ENCODE peak calls at places on chromosomes 1 and 21, in five cellular contexts. W, C, P, L and Q are unnamed samples.

GRCh38 chr21:35942211-35943144 is 117.8 kb downstream of the SETD4 start:
- DNase-seq in W (no peak), C (no peak), P (no peak), L (no peak), Q (peak; percentile 28)

GRCh38 chr1:220335668-220336067 is 63.4 kb upstream of the RAB3GAP2 start:
- DNase-seq in W (peak; percentile 70), C (no peak), P (no peak), L (no peak), Q (no peak)

GRCh38 chr1:94045465-94046056 is 75.4 kb downstream of the ABCA4 start:
- DNase-seq in W (peak; percentile 93), C (peak; percentile 74), P (peak; percentile 68), L (peak; percentile 18), Q (peak; percentile 54)

GRCh38 chr1:106937104-106937503 is 119.4 kb upstream of the PRMT6 start:
- DNase-seq in W (no peak), C (no peak), P (no peak), L (no peak), Q (no peak)

GRCh38 chr1:101219919-101220695 is 16.7 kb upstream of the S1PR1 start:
- DNase-seq in W (no peak), C (no peak), P (no peak), L (no peak), Q (no peak)

GRCh38 chr1:153985341-153985912 is 712 bp downstream of the RAB13 start:
- DNase-seq in W (no peak), C (no peak), P (no peak), L (peak; percentile 58), Q (no peak)

GRCh38 chr1:164624393-164624792 is 65.4 kb downstream of the PBX1 start:
- DNase-seq in W (no peak), C (no peak), P (no peak), L (no peak), Q (no peak)

GRCh38 chr1:101262601-101263348 is 26.0 kb downstream of the S1PR1 start:
- DNase-seq in W (no peak), C (no peak), P (no peak), L (no peak), Q (peak; percentile 73)

GRCh38 chr1:221439008-221439733 is 302.7 kb downstream of the DUSP10 start:
- DNase-seq in W (no peak), C (no peak), P (no peak), L (peak; percentile 58), Q (peak; percentile 3)

GRCh38 chr1:234324668-234325225 is 48.5 kb upstream of the COA6 start:
- DNase-seq in W (no peak), C (no peak), P (no peak), L (no peak), Q (no peak)

GRCh38 chr1:2283371-2283990 is 55.4 kb downstream of the SKI start:
- DNase-seq in W (peak; percentile 66), C (no peak), P (no peak), L (no peak), Q (no peak)

GRCh38 chr21:24759348-24760118 is 847.7 kb downstream of the MRPL39 start:
- DNase-seq in W (no peak), C (no peak), P (no peak), L (no peak), Q (no peak)